ENCODE peak calls at places on chromosomes 16 and 17, in six cellular contexts. Y, M, H, Z, T and O are unnamed samples.

GRCh38 chr17:74355065-74355464 is 6.6 kb downstream of the BTBD17 start:
- DNase-seq in Y (no peak), M (no peak), T (no peak), Z (no peak), H (no peak), O (no peak)

GRCh38 chr16:61900482-61900881 is 135.8 kb downstream of the CDH8 start:
- DNase-seq in T (no peak), Z (no peak), Y (no peak), M (no peak), H (no peak), O (no peak)

GRCh38 chr16:4244881-4245280 is 3.0 kb upstream of the SRL start:
- DNase-seq in Z (no peak), H (no peak), M (no peak), Y (no peak), T (no peak), O (no peak)

GRCh38 chr17:19727466-19728113 is 11.2 kb upstream of the SLC47A2 start:
- DNase-seq in M (no peak), Z (peak; percentile 85), H (no peak), T (no peak), Y (no peak), O (peak; percentile 80)

GRCh38 chr17:7737601-7738000 is 20.1 kb downstream of the DNAH2 start:
- DNase-seq in Y (no peak), M (no peak), H (no peak), T (peak; percentile 58), Z (no peak), O (no peak)

GRCh38 chr17:64441772-64442549 is 7.0 kb upstream of the MILR1 start:
- DNase-seq in H (no peak), M (no peak), Z (peak; percentile 70), Y (no peak), T (no peak), O (no peak)

GRCh38 chr16:88472042-88472441 is 19.0 kb downstream of the ZFPM1 start:
- DNase-seq in T (no peak), H (no peak), M (no peak), Z (no peak), Y (no peak), O (no peak)

GRCh38 chr17:49252148-49252682 is 21.6 kb upstream of the PHOSPHO1 start:
- DNase-seq in H (no peak), M (no peak), Z (no peak), T (peak; percentile 67), Y (no peak), O (no peak)

GRCh38 chr16:79848739-79849518 is 248.4 kb upstream of the MAF start:
- DNase-seq in M (no peak), Y (no peak), T (no peak), Z (no peak), H (no peak), O (no peak)

GRCh38 chr17:76612977-76613851 is 27.6 kb upstream of the ST6GALNAC2 start:
- DNase-seq in Z (no peak), T (peak; percentile 40), Y (no peak), H (no peak), M (no peak), O (no peak)

GRCh38 chr17:6721744-6722143 is 8.6 kb upstream of the SLC13A5 start:
- DNase-seq in Z (no peak), M (no peak), Y (no peak), T (no peak), H (no peak), O (no peak)

GRCh38 chr16:16014329-16015224 is 65.2 kb downstream of the ABCC1 start:
- DNase-seq in Y (no peak), Z (peak; percentile 98), H (no peak), M (no peak), T (no peak), O (no peak)